ENCODE peak calls at places on chromosomes 2 and 18, in eight cellular contexts. I is A549, U is ascending aorta, Q is OCI-LY7, W is fibroblast of lung, H is cardiac fibroblast, P is cardiac muscle cell, J is astrocyte of the spinal cord. Z is an unnamed sample.

GRCh38 chr2:156434461-156435291 is 1.5 kb upstream of the GPD2 start:
- DNase-seq in U (no peak), Q (peak; percentile 4), H (peak; percentile 49), I (no peak), J (peak; percentile 35), P (no peak), W (no peak), Z (peak; percentile 51)

GRCh38 chr2:30164131-30164925 is 17.5 kb downstream of the YPEL5 start:
- DNase-seq in J (no peak), Q (no peak), H (no peak), P (no peak), I (no peak), W (no peak), U (no peak), Z (no peak)

GRCh38 chr2:71788601-71789240 is 335.4 kb downstream of the DYSF start:
- DNase-seq in P (no peak), W (no peak), U (peak; percentile 50), Q (no peak), J (no peak), I (no peak), H (no peak), Z (no peak)

GRCh38 chr2:157386747-157387146 is 57.1 kb downstream of the CYTIP start:
- DNase-seq in H (no peak), Q (no peak), P (no peak), J (no peak), W (no peak), U (no peak), I (no peak), Z (no peak)

GRCh38 chr18:39463986-39464385 is 1898.4 kb upstream of the CELF4 start:
- DNase-seq in I (no peak), H (no peak), Q (no peak), P (no peak), U (no peak), J (peak; percentile 20), W (no peak), Z (peak; percentile 11)

GRCh38 chr2:36741188-36741587 is 44.7 kb downstream of the VIT start:
- DNase-seq in Q (no peak), P (no peak), W (no peak), I (no peak), H (no peak), J (no peak), U (no peak), Z (no peak)

GRCh38 chr2:4976407-4976806 is 715.8 kb upstream of the SOX11 start:
- DNase-seq in H (no peak), I (no peak), U (no peak), W (no peak), Q (no peak), P (no peak), J (no peak), Z (no peak)

GRCh38 chr2:76298022-76298421 is 587.3 kb upstream of the GCFC2 start:
- DNase-seq in P (no peak), H (no peak), U (no peak), J (no peak), Q (no peak), W (no peak), I (no peak), Z (no peak)

GRCh38 chr18:79933765-79934164 is 17.7 kb downstream of the SLC66A2 start:
- DNase-seq in U (peak; percentile 18), I (no peak), W (no peak), J (peak; percentile 46), H (peak; percentile 58), Q (no peak), P (peak; percentile 59), Z (peak; percentile 49)

GRCh38 chr2:152648336-152648735 is 68.9 kb downstream of the PRPF40A start:
- DNase-seq in J (peak; percentile 39), W (peak; percentile 53), H (peak; percentile 29), I (peak; percentile 5), Q (no peak), U (no peak), P (no peak), Z (peak; percentile 31)

GRCh38 chr18:39959839-39960238 is 1995.2 kb upstream of the PIK3C3 start:
- DNase-seq in P (no peak), J (peak; percentile 40), H (peak; percentile 19), U (no peak), Q (no peak), W (no peak), I (no peak), Z (no peak)

GRCh38 chr2:121128741-121129659 is 156.0 kb downstream of the TFCP2L1 start:
- DNase-seq in I (peak; percentile 43), J (peak; percentile 4), U (no peak), Q (peak; percentile 20), H (peak; percentile 37), P (peak; percentile 68), W (peak; percentile 17), Z (peak; percentile 18)
- TF ChIP-seq CTCF in I (peak; percentile 59), J (peak; percentile 67), U (no peak), Q (peak; percentile 68), H (peak; percentile 65), P (peak; percentile 68), W (peak; percentile 63), Z (peak; percentile 65)

GRCh38 chr2:220533485-220533884 is 906.1 kb downstream of the SLC4A3 start:
- DNase-seq in H (peak; percentile 44), W (peak; percentile 20), Q (no peak), J (no peak), U (no peak), I (peak; percentile 32), P (no peak), Z (peak; percentile 32)
- TF ChIP-seq CTCF in H (peak; percentile 33), W (peak; percentile 35), Q (peak; percentile 24), J (peak; percentile 31), U (no peak), I (no peak), P (peak; percentile 20), Z (peak; percentile 24)

GRCh38 chr2:58481670-58482069 is 240.5 kb upstream of the FANCL start:
- DNase-seq in H (no peak), U (no peak), P (no peak), J (no peak), W (no peak), I (no peak), Q (no peak), Z (no peak)

GRCh38 chr2:58484201-58484600 is 243.1 kb upstream of the FANCL start:
- DNase-seq in I (no peak), U (no peak), Q (no peak), W (no peak), P (no peak), H (peak; percentile 21), J (peak; percentile 84), Z (peak; percentile 0)

GRCh38 chr2:58480191-58480590 is 239.1 kb upstream of the FANCL start:
- DNase-seq in W (no peak), J (no peak), U (no peak), H (no peak), P (no peak), I (no peak), Q (no peak), Z (no peak)

GRCh38 chr2:58483307-58483706 is 242.2 kb upstream of the FANCL start:
- DNase-seq in W (no peak), P (no peak), I (no peak), H (no peak), J (no peak), U (no peak), Q (no peak), Z (no peak)

GRCh38 chr2:58484629-58485028 is 243.5 kb upstream of the FANCL start:
- DNase-seq in W (no peak), U (no peak), H (no peak), J (no peak), I (no peak), Q (no peak), P (no peak), Z (no peak)
- TF ChIP-seq CTCF in W (no peak), U (no peak), H (no peak), J (no peak), I (no peak), Q (no peak), P (no peak), Z (no peak)

GRCh38 chr2:38074775-38075435 is 1.0 kb downstream of the CYP1B1 start:
- DNase-seq in Q (no peak), P (peak; percentile 75), W (peak; percentile 47), H (peak; percentile 62), U (no peak), J (peak; percentile 59), I (no peak), Z (peak; percentile 55)

GRCh38 chr2:38077431-38077769 is 1.4 kb upstream of the CYP1B1 start:
- DNase-seq in Q (no peak), P (no peak), I (no peak), W (no peak), H (no peak), U (no peak), J (no peak), Z (no peak)

GRCh38 chr2:38076250-38076709 is 329 bp upstream of the CYP1B1 start:
- DNase-seq in W (peak; percentile 89), I (peak; percentile 75), U (peak; percentile 83), P (peak; percentile 78), Q (no peak), J (peak; percentile 90), H (peak; percentile 88), Z (peak; percentile 82)

GRCh38 chr2:38075436-38076249 is at the start of gene CYP1B1:
- DNase-seq in U (no peak), W (no peak), Q (no peak), P (no peak), I (peak; percentile 58), J (no peak), H (no peak), Z (no peak)

DNA sequence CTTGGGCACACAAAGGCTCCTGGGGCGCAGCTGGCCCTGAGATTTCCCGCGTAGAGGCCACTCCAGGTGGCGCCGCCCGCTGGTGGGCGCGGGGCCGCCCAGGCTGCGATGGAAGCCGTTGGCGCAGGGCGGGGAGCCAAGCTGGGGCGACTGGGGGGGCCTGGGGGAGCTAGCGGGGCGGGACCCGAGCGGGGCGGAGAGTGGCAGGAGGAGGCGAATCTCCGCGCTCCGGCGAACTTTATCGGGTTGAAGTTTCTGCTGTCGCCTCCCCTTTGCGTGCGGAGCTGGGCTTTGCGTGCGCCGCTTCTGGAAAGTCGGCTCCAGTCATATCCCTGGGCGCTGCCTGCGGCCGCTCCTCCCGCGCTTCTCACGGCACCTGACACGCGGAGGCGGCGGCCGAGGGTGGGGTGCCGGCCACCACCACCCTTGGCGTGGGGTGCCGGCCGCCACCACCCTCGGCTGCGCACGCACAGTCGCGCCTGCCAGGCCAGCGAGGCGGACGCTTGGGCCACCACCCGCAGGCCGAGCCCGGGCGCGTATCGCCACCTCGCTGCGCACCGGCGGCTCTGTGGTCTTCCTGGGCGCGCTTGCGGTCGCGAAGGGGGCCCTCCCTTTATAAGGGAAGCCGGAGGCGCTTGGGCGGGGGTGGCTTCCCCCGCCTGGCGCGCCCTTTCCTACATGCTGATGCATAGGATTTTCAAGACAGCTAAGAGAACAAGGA is 919 bp upstream of the CYP1B1 start:
- DNase-seq in I (peak; percentile 78), J (peak; percentile 84), U (peak; percentile 76), P (peak; percentile 74), W (peak; percentile 92), H (peak; percentile 90), Q (no peak), Z (peak; percentile 86)
- TF ChIP-seq CTCF in I (peak; percentile 70), J (peak; percentile 27), U (peak; percentile 4), P (peak; percentile 40), W (peak; percentile 37), H (no peak), Q (no peak), Z (no peak)

GRCh38 chr2:100905132-100905805 is 85.3 kb downstream of the NPAS2 start:
- DNase-seq in I (no peak), J (no peak), W (no peak), Q (no peak), U (no peak), P (no peak), H (no peak), Z (no peak)
- TF ChIP-seq CTCF in I (no peak), J (no peak), W (no peak), Q (no peak), U (no peak), P (no peak), H (no peak), Z (no peak)

GRCh38 chr2:236047176-236047575 is 121.0 kb downstream of the GBX2 start:
- DNase-seq in P (no peak), Q (no peak), W (no peak), I (no peak), U (no peak), H (no peak), J (no peak), Z (no peak)
- TF ChIP-seq CTCF in P (no peak), Q (no peak), W (no peak), I (no peak), U (no peak), H (no peak), J (no peak), Z (no peak)